ENCODE peak calls at places on chromosomes 6 and 20, in seven cellular contexts. One of them, this sample, is unnamed.

GRCh38 chr6:111844921-111845320 is 28.3 kb downstream of the FYN start:
- DNase-seq in DND-41: no peak
- DNase-seq in neural progenitor cell: peak; percentile 67
- DNase-seq in OCI-LY7: no peak
- DNase-seq in prostate gland: no peak
- DNase-seq in MM.1S: peak; percentile 13
- DNase-seq in BE2C: no peak
- DNase-seq in this sample: no peak

GRCh38 chr6:54244430-54244829 is 63.8 kb upstream of the TINAG start:
- DNase-seq in DND-41: no peak
- DNase-seq in neural progenitor cell: peak; percentile 6
- DNase-seq in MM.1S: peak; percentile 38
- DNase-seq in prostate gland: no peak
- DNase-seq in OCI-LY7: peak; percentile 11
- DNase-seq in BE2C: no peak
- DNase-seq in this sample: peak; percentile 11

GRCh38 chr6:81396916-81397315 is 355.6 kb downstream of the TENT5A start:
- DNase-seq in neural progenitor cell: no peak
- DNase-seq in DND-41: no peak
- DNase-seq in prostate gland: no peak
- DNase-seq in MM.1S: no peak
- DNase-seq in BE2C: no peak
- DNase-seq in OCI-LY7: no peak
- DNase-seq in this sample: no peak

GRCh38 chr6:3424185-3424927 is 32.5 kb downstream of the SLC22A23 start:
- DNase-seq in OCI-LY7: no peak
- DNase-seq in prostate gland: no peak
- DNase-seq in BE2C: no peak
- DNase-seq in neural progenitor cell: no peak
- DNase-seq in DND-41: no peak
- DNase-seq in MM.1S: no peak
- DNase-seq in this sample: no peak

GRCh38 chr6:169169941-169170582 is 83.6 kb downstream of the THBS2 start:
- DNase-seq in neural progenitor cell: no peak
- DNase-seq in MM.1S: no peak
- DNase-seq in OCI-LY7: no peak
- DNase-seq in BE2C: no peak
- DNase-seq in DND-41: no peak
- DNase-seq in prostate gland: no peak
- DNase-seq in this sample: no peak

GRCh38 chr6:121885399-121886152 is 450.1 kb downstream of the GJA1 start:
- DNase-seq in prostate gland: no peak
- DNase-seq in neural progenitor cell: no peak
- DNase-seq in MM.1S: no peak
- DNase-seq in OCI-LY7: no peak
- DNase-seq in BE2C: no peak
- DNase-seq in DND-41: no peak
- DNase-seq in this sample: no peak

GRCh38 chr6:163663575-163663974 is 249.1 kb downstream of the QKI start:
- DNase-seq in prostate gland: no peak
- DNase-seq in MM.1S: no peak
- DNase-seq in DND-41: no peak
- DNase-seq in BE2C: no peak
- DNase-seq in neural progenitor cell: no peak
- DNase-seq in OCI-LY7: no peak
- DNase-seq in this sample: no peak

GRCh38 chr6:21752054-21752811 is 158.7 kb downstream of the SOX4 start:
- DNase-seq in prostate gland: no peak
- DNase-seq in DND-41: no peak
- DNase-seq in neural progenitor cell: no peak
- DNase-seq in MM.1S: no peak
- DNase-seq in BE2C: no peak
- DNase-seq in OCI-LY7: no peak
- DNase-seq in this sample: no peak

GRCh38 chr6:26285143-26286134 is 79.6 kb upstream of the BTN3A2 start:
- DNase-seq in BE2C: peak; percentile 97
- DNase-seq in OCI-LY7: peak; percentile 99
- DNase-seq in MM.1S: peak; percentile 99
- DNase-seq in neural progenitor cell: peak; percentile 99
- DNase-seq in prostate gland: peak; percentile 99
- DNase-seq in DND-41: peak; percentile 99
- DNase-seq in this sample: peak; percentile 80

GRCh38 chr6:80314531-80314930 is 208.1 kb downstream of the BCKDHB start:
- DNase-seq in MM.1S: no peak
- DNase-seq in prostate gland: no peak
- DNase-seq in OCI-LY7: no peak
- DNase-seq in BE2C: no peak
- DNase-seq in neural progenitor cell: no peak
- DNase-seq in DND-41: no peak
- DNase-seq in this sample: no peak

GRCh38 chr6:93468291-93468690 is 48.9 kb upstream of the EPHA7 start:
- DNase-seq in BE2C: no peak
- DNase-seq in neural progenitor cell: peak; percentile 86
- DNase-seq in OCI-LY7: no peak
- DNase-seq in MM.1S: peak; percentile 76
- DNase-seq in DND-41: no peak
- DNase-seq in prostate gland: no peak
- DNase-seq in this sample: no peak

GRCh38 chr6:24432611-24433010 is 29.9 kb downstream of the MRS2 start:
- DNase-seq in DND-41: no peak
- DNase-seq in BE2C: no peak
- DNase-seq in prostate gland: no peak
- DNase-seq in neural progenitor cell: no peak
- DNase-seq in MM.1S: no peak
- DNase-seq in OCI-LY7: no peak
- DNase-seq in this sample: no peak

GRCh38 chr6:33957391-33958207 is 153.8 kb upstream of the MLN start:
- DNase-seq in OCI-LY7: no peak
- DNase-seq in BE2C: no peak
- DNase-seq in prostate gland: no peak
- DNase-seq in DND-41: no peak
- DNase-seq in neural progenitor cell: no peak
- DNase-seq in MM.1S: no peak
- DNase-seq in this sample: no peak

GRCh38 chr6:33959661-33960344 is 156.0 kb upstream of the MLN start:
- DNase-seq in prostate gland: no peak
- DNase-seq in neural progenitor cell: no peak
- DNase-seq in MM.1S: no peak
- DNase-seq in DND-41: no peak
- DNase-seq in OCI-LY7: no peak
- DNase-seq in BE2C: no peak
- DNase-seq in this sample: no peak

GRCh38 chr6:33956206-33956605 is 152.4 kb upstream of the MLN start:
- DNase-seq in BE2C: no peak
- DNase-seq in neural progenitor cell: no peak
- DNase-seq in prostate gland: no peak
- DNase-seq in MM.1S: no peak
- DNase-seq in OCI-LY7: no peak
- DNase-seq in DND-41: no peak
- DNase-seq in this sample: no peak

GRCh38 chr6:33958863-33959651 is 155.3 kb upstream of the MLN start:
- DNase-seq in DND-41: no peak
- DNase-seq in neural progenitor cell: no peak
- DNase-seq in BE2C: no peak
- DNase-seq in prostate gland: no peak
- DNase-seq in MM.1S: no peak
- DNase-seq in OCI-LY7: no peak
- DNase-seq in this sample: no peak

GRCh38 chr6:33958208-33958862 is 154.5 kb upstream of the MLN start:
- DNase-seq in neural progenitor cell: peak; percentile 77
- DNase-seq in prostate gland: no peak
- DNase-seq in MM.1S: no peak
- DNase-seq in BE2C: peak; percentile 58
- DNase-seq in DND-41: peak; percentile 33
- DNase-seq in OCI-LY7: peak; percentile 45
- DNase-seq in this sample: no peak
- TF ChIP-seq CTCF in neural progenitor cell: peak; percentile 65
- TF ChIP-seq CTCF in prostate gland: peak; percentile 35
- TF ChIP-seq CTCF in MM.1S: peak; percentile 37
- TF ChIP-seq CTCF in BE2C: peak; percentile 55
- TF ChIP-seq CTCF in DND-41: peak; percentile 60
- TF ChIP-seq CTCF in OCI-LY7: peak; percentile 76
- TF ChIP-seq CTCF in this sample: no peak

GRCh38 chr20:15834857-15835256 is 738.4 kb downstream of the KIF16B start:
- DNase-seq in DND-41: no peak
- DNase-seq in BE2C: peak; percentile 81
- DNase-seq in prostate gland: no peak
- DNase-seq in MM.1S: no peak
- DNase-seq in OCI-LY7: no peak
- DNase-seq in neural progenitor cell: no peak
- DNase-seq in this sample: no peak

GRCh38 chr20:15835811-15836210 is 737.4 kb downstream of the KIF16B start:
- DNase-seq in DND-41: no peak
- DNase-seq in prostate gland: no peak
- DNase-seq in MM.1S: no peak
- DNase-seq in neural progenitor cell: no peak
- DNase-seq in BE2C: peak; percentile 64
- DNase-seq in OCI-LY7: no peak
- DNase-seq in this sample: no peak

GRCh38 chr20:15838466-15838865 is 734.8 kb downstream of the KIF16B start:
- DNase-seq in prostate gland: no peak
- DNase-seq in DND-41: no peak
- DNase-seq in OCI-LY7: no peak
- DNase-seq in BE2C: no peak
- DNase-seq in neural progenitor cell: no peak
- DNase-seq in MM.1S: no peak
- DNase-seq in this sample: no peak

GRCh38 chr20:15837563-15837962 is 735.7 kb downstream of the KIF16B start:
- DNase-seq in OCI-LY7: no peak
- DNase-seq in BE2C: no peak
- DNase-seq in neural progenitor cell: no peak
- DNase-seq in prostate gland: no peak
- DNase-seq in DND-41: no peak
- DNase-seq in MM.1S: no peak
- DNase-seq in this sample: no peak

DNA sequence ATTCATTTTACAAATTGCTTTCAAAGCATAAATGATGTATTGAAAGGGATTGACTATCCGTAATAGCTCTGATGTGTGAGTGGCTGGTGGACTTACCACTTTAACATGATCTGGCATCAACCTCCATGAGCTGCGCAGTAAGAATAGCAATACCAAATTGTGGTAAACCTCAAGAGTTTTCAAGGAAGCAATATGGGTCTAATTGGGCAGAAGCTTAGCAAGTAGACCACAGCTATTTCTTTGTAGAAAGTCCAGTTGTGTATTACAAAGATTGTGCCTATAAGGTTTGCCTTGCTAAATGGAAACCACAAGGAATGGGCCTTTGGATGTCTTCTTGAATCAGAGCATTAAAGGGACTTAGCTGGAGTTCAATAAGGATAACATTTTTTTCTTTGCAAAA is 736.6 kb downstream of the KIF16B start:
- DNase-seq in OCI-LY7: no peak
- DNase-seq in DND-41: no peak
- DNase-seq in MM.1S: no peak
- DNase-seq in prostate gland: no peak
- DNase-seq in neural progenitor cell: no peak
- DNase-seq in BE2C: no peak
- DNase-seq in this sample: no peak
- TF ChIP-seq CTCF in OCI-LY7: no peak
- TF ChIP-seq CTCF in DND-41: no peak
- TF ChIP-seq CTCF in MM.1S: no peak
- TF ChIP-seq CTCF in prostate gland: no peak
- TF ChIP-seq CTCF in neural progenitor cell: no peak
- TF ChIP-seq CTCF in BE2C: no peak
- TF ChIP-seq CTCF in this sample: no peak

GRCh38 chr20:16666272-16666671 is 63.6 kb upstream of the SNRPB2 start:
- DNase-seq in neural progenitor cell: no peak
- DNase-seq in OCI-LY7: no peak
- DNase-seq in BE2C: no peak
- DNase-seq in prostate gland: no peak
- DNase-seq in MM.1S: no peak
- DNase-seq in DND-41: no peak
- DNase-seq in this sample: no peak
- TF ChIP-seq CTCF in neural progenitor cell: peak; percentile 23
- TF ChIP-seq CTCF in OCI-LY7: peak; percentile 48
- TF ChIP-seq CTCF in BE2C: peak; percentile 40
- TF ChIP-seq CTCF in prostate gland: no peak
- TF ChIP-seq CTCF in MM.1S: peak; percentile 4
- TF ChIP-seq CTCF in DND-41: peak; percentile 26
- TF ChIP-seq CTCF in this sample: no peak

GRCh38 chr6:141594874-141595273 is 537.9 kb upstream of the GJE1 start:
- DNase-seq in BE2C: no peak
- DNase-seq in OCI-LY7: peak; percentile 0
- DNase-seq in DND-41: no peak
- DNase-seq in prostate gland: no peak
- DNase-seq in neural progenitor cell: no peak
- DNase-seq in MM.1S: no peak
- DNase-seq in this sample: no peak
- TF ChIP-seq CTCF in BE2C: no peak
- TF ChIP-seq CTCF in OCI-LY7: peak; percentile 43
- TF ChIP-seq CTCF in DND-41: no peak
- TF ChIP-seq CTCF in prostate gland: no peak
- TF ChIP-seq CTCF in neural progenitor cell: no peak
- TF ChIP-seq CTCF in MM.1S: peak; percentile 4
- TF ChIP-seq CTCF in this sample: no peak

GRCh38 chr6:85416049-85416448 is 33.8 kb upstream of the NT5E start:
- DNase-seq in neural progenitor cell: no peak
- DNase-seq in OCI-LY7: no peak
- DNase-seq in BE2C: no peak
- DNase-seq in MM.1S: no peak
- DNase-seq in prostate gland: no peak
- DNase-seq in DND-41: no peak
- DNase-seq in this sample: no peak
- TF ChIP-seq CTCF in neural progenitor cell: no peak
- TF ChIP-seq CTCF in OCI-LY7: no peak
- TF ChIP-seq CTCF in BE2C: no peak
- TF ChIP-seq CTCF in MM.1S: no peak
- TF ChIP-seq CTCF in prostate gland: no peak
- TF ChIP-seq CTCF in DND-41: no peak
- TF ChIP-seq CTCF in this sample: no peak

GRCh38 chr20:44460795-44461141 is 14.9 kb upstream of the TTPAL start:
- DNase-seq in neural progenitor cell: peak; percentile 46
- DNase-seq in prostate gland: no peak
- DNase-seq in OCI-LY7: peak; percentile 56
- DNase-seq in MM.1S: peak; percentile 37
- DNase-seq in DND-41: no peak
- DNase-seq in BE2C: peak; percentile 23
- DNase-seq in this sample: peak; percentile 41
- TF ChIP-seq CTCF in neural progenitor cell: peak; percentile 55
- TF ChIP-seq CTCF in prostate gland: peak; percentile 31
- TF ChIP-seq CTCF in OCI-LY7: peak; percentile 86
- TF ChIP-seq CTCF in MM.1S: peak; percentile 44
- TF ChIP-seq CTCF in DND-41: peak; percentile 48
- TF ChIP-seq CTCF in BE2C: peak; percentile 64
- TF ChIP-seq CTCF in this sample: peak; percentile 12